ENCODE peak calls at places on chromosomes 11 and 22, in five cellular contexts. V is RWPE2, T is astrocyte, Y is heart right ventricle, K is MM.1S. A is an unnamed sample.

GRCh38 chr22:19265779-19266178 is 25.7 kb downstream of the CLTCL1 start:
- DNase-seq in V (no peak), T (no peak), Y (no peak), K (no peak), A (no peak)

GRCh38 chr11:131206671-131207070 is 163.7 kb upstream of the NTM start:
- DNase-seq in V (no peak), T (peak; percentile 20), Y (no peak), K (no peak), A (no peak)

GRCh38 chr11:59097113-59097708 is 9.8 kb upstream of the FAM111B start:
- DNase-seq in V (no peak), T (peak; percentile 24), Y (peak; percentile 23), K (peak; percentile 59), A (peak; percentile 47)

GRCh38 chr11:102664001-102664752 is 39.0 kb upstream of the MMP20 start:
- DNase-seq in V (no peak), T (no peak), Y (no peak), K (no peak), A (no peak)

GRCh38 chr11:111601636-111601978 is 642 bp upstream of the SIK2 start:
- DNase-seq in V (no peak), T (no peak), Y (no peak), K (no peak), A (no peak)

GRCh38 chr22:41966225-41966606 is 3.0 kb upstream of the SEPTIN3 start:
- DNase-seq in V (no peak), T (no peak), Y (no peak), K (no peak), A (no peak)

GRCh38 chr11:74937696-74938475 is 11.0 kb downstream of the XRRA1 start:
- DNase-seq in V (no peak), T (peak; percentile 85), Y (no peak), K (no peak), A (no peak)

GRCh38 chr22:31039393-31039792 is 41.7 kb upstream of the SMTN start:
- DNase-seq in V (no peak), T (no peak), Y (peak; percentile 22), K (no peak), A (no peak)

GRCh38 chr11:45204761-45205160 is 58.3 kb downstream of the PRDM11 start:
- DNase-seq in V (no peak), T (no peak), Y (no peak), K (no peak), A (no peak)

GRCh38 chr11:10450451-10451398 is 4.3 kb upstream of the AMPD3 start:
- DNase-seq in V (no peak), T (no peak), Y (no peak), K (peak; percentile 13), A (peak; percentile 53)

GRCh38 chr11:48024635-48025071 is 44.3 kb downstream of the PTPRJ start:
- DNase-seq in V (no peak), T (no peak), Y (no peak), K (no peak), A (no peak)

GRCh38 chr11:90775573-90776165 is 552.8 kb upstream of the CHORDC1 start:
- DNase-seq in V (no peak), T (no peak), Y (no peak), K (no peak), A (no peak)

GRCh38 chr22:42439821-42440674 is 7.8 kb upstream of the NFAM1 start:
- DNase-seq in V (no peak), T (peak; percentile 12), Y (peak; percentile 40), K (no peak), A (no peak)

GRCh38 chr11:114399490-114399889 is 821 bp downstream of the C11orf71 start:
- DNase-seq in V (no peak), T (no peak), Y (no peak), K (peak; percentile 12), A (no peak)

GRCh38 chr11:121321614-121322243 is 29.2 kb downstream of the SC5D start:
- DNase-seq in V (no peak), T (peak; percentile 2), Y (no peak), K (no peak), A (peak; percentile 38)

GRCh38 chr11:2770556-2771301 is 70.9 kb upstream of the KCNQ1OT1 start:
- DNase-seq in V (no peak), T (no peak), Y (no peak), K (no peak), A (no peak)

GRCh38 chr11:11669447-11669846 is 47.6 kb upstream of the GALNT18 start:
- DNase-seq in V (no peak), T (no peak), Y (no peak), K (no peak), A (no peak)

GRCh38 chr11:11668293-11668692 is 46.5 kb upstream of the GALNT18 start:
- DNase-seq in V (no peak), T (no peak), Y (no peak), K (no peak), A (no peak)

GRCh38 chr11:11663907-11664306 is 42.1 kb upstream of the GALNT18 start:
- DNase-seq in V (no peak), T (no peak), Y (no peak), K (no peak), A (no peak)

GRCh38 chr11:11668781-11669180 is 47.0 kb upstream of the GALNT18 start:
- DNase-seq in V (no peak), T (no peak), Y (no peak), K (no peak), A (no peak)

DNA sequence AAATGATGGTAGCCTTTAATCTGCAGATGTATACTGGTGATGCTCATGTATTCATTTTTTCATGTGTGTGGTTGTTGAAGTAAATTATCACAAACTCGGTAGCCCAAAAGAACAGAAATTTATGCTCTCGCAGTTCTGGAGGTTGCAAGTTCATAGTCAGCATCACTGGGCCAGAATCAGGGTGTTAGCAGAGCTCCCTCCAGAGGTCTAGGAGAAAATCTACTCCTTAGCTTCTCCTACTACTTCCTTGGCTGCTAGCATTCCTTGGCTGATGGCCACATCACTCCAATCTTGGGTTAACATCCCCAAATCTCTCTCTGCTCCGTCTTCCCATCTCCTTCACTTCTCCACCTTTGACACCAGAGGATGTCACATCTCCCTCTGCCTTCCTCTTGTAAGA is 45.3 kb upstream of the GALNT18 start:
- DNase-seq in V (no peak), T (no peak), Y (no peak), K (no peak), A (no peak)
- TF ChIP-seq CTCF in V (no peak), T (no peak), Y (no peak), K (no peak), A (no peak)

DNA sequence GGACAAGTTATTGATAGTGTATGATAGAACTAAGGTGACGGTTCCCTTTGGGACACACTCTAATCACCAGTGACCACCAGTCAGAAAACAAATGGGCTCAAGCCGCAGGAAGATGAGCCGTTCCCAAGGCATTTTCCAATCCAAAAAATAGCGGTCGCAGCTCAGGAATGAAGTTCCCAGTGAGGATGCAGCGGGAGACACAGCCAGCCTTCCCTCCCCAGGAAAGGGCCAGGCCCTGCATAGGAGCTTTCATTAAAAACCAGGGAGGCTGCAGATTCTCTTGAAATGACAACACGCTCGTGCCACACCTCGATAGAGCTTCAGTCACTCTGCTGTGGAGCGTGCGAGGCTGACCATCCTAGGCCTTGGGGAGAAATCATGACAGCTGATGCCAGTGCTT is 65.8 kb upstream of the WNT7B start:
- DNase-seq in V (peak; percentile 36), T (no peak), Y (no peak), K (no peak), A (no peak)
- H3K4me3 ChIP-seq in V (no peak overlapping the region), T (no peak overlapping the region), Y (no peak overlapping the region), K (no peak overlapping the region), A (no peak overlapping the region)

GRCh38 chr22:29269230-29269604 is 1.1 kb downstream of the EWSR1 start:
- DNase-seq in V (no peak), T (no peak), Y (no peak), K (no peak), A (no peak)
- H3K36me3 ChIP-seq in V (peaks cover 76% of the 10 kb centered on the region), T (peaks cover 35% of the 10 kb centered on the region), Y (peaks cover 25% of the 10 kb centered on the region), K (peaks cover 18% of the 10 kb centered on the region), A (peaks cover 22% of the 10 kb centered on the region)

DNA sequence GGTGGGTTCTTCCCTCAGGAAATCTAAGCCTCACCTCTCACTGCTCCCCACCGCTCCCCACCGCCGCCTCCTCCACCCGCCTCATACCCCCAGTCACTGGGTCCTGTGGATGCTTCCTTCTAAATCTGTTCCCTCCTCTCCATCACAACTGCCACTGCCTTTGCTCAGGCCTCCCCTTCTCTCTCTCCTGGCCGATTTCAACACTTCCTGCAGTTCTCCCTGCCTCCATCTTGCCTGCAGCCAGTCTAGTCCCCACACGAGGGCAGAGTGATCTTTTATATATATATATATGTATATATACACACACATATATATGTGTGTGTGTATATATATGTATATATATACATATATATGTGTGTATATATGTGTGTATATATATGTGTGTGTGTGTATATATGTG is 27.8 kb downstream of the CREB3L1 start:
- DNase-seq in V (no peak), T (no peak), Y (no peak), K (no peak), A (peak; percentile 36)
- TF ChIP-seq CTCF in V (peak; percentile 28), T (no peak), Y (no peak), K (no peak), A (peak; percentile 10)